ENCODE peak calls at places on chromosomes 3 and 15, in four cellular contexts. M, P, C and K are unnamed samples.

GRCh38 chr15:77819841-77820728 is 187.4 kb upstream of the LINGO1 start:
- DNase-seq in M (peak), P (peak), C (no peak), K (peak)

GRCh38 chr15:95121191-95121590 is 889.8 kb downstream of the MCTP2 start:
- DNase-seq in M (no peak), P (no peak), C (no peak), K (no peak)

GRCh38 chr3:126542340-126543241 is 16.1 kb downstream of the C3orf22 start:
- DNase-seq in M (no peak), P (no peak), C (no peak), K (no peak)

GRCh38 chr3:35275768-35276167 is 363.6 kb upstream of the ARPP21 start:
- DNase-seq in M (no peak), P (peak), C (no peak), K (no peak)

GRCh38 chr15:55507567-55507966 is 467 bp downstream of the DNAAF4 start:
- DNase-seq in M (no peak), P (no peak), C (no peak), K (no peak)

GRCh38 chr3:57179580-57180410 is 14.6 kb upstream of the IL17RD start:
- DNase-seq in M (peak), P (no peak), C (no peak), K (no peak)

GRCh38 chr3:138898301-138898700 is 48.6 kb downstream of the FOXL2 start:
- DNase-seq in M (peak), P (peak), C (no peak), K (no peak)

GRCh38 chr15:51093865-51094605 is 671 bp downstream of the TNFAIP8L3 start:
- DNase-seq in M (no peak), P (peak), C (peak), K (peak)

GRCh38 chr15:38069506-38069905 is 135.1 kb downstream of the TMCO5A start:
- DNase-seq in M (peak), P (no peak), C (no peak), K (no peak)

GRCh38 chr15:81893182-81893833 is 152.5 kb downstream of the MEX3B start:
- DNase-seq in M (no peak), P (no peak), C (no peak), K (no peak)

GRCh38 chr3:53571264-53571663 is 76.9 kb downstream of the CACNA1D start:
- DNase-seq in M (no peak), P (no peak), C (no peak), K (no peak)

GRCh38 chr3:45219694-45220093 is 6.4 kb downstream of the TMEM158 start:
- DNase-seq in M (no peak), P (no peak), C (no peak), K (no peak)

GRCh38 chr3:73513260-73513659 is 111.5 kb downstream of the PDZRN3 start:
- DNase-seq in M (no peak), P (no peak), C (no peak), K (no peak)

GRCh38 chr3:49840371-49840770 is 16.0 kb downstream of the TRAIP start:
- DNase-seq in M (no peak), P (no peak), C (no peak), K (no peak)

GRCh38 chr3:149448331-149448831 is 26.1 kb upstream of the TM4SF4 start:
- DNase-seq in M (peak), P (no peak), C (no peak), K (no peak)

GRCh38 chr3:66101901-66102300 is 63.2 kb upstream of the MAGI1 start:
- DNase-seq in M (no peak), P (no peak), C (no peak), K (no peak)

GRCh38 chr15:77720155-77720554 is 87.4 kb upstream of the LINGO1 start:
- DNase-seq in M (no peak), P (no peak), C (no peak), K (no peak)

GRCh38 chr15:99631256-99631655 is 65.5 kb downstream of the MEF2A start:
- DNase-seq in M (no peak), P (no peak), C (no peak), K (peak)

GRCh38 chr3:23748398-23749110 is 57.2 kb upstream of the UBE2E1 start:
- DNase-seq in M (no peak), P (no peak), C (no peak), K (peak)

GRCh38 chr15:51094606-51095569 is at the start of gene TNFAIP8L3:
- DNase-seq in M (peak), P (peak), C (peak), K (peak)

GRCh38 chr3:103712320-103713008 is 1277.6 kb downstream of the ZPLD1 start:
- DNase-seq in M (peak), P (no peak), C (no peak), K (peak)

GRCh38 chr3:14133876-14134275 is 9.0 kb downstream of the TMEM43 start:
- DNase-seq in M (no peak), P (no peak), C (no peak), K (no peak)

GRCh38 chr15:71109130-71109529 is 6.1 kb upstream of the THSD4 start:
- DNase-seq in M (peak), P (no peak), C (no peak), K (no peak)

GRCh38 chr3:126406389-126407296 is 11.9 kb downstream of the CFAP100 start:
- DNase-seq in M (no peak), P (no peak), C (no peak), K (no peak)

GRCh38 chr15:81863157-81863556 is 182.7 kb downstream of the MEX3B start:
- DNase-seq in M (peak), P (no peak), C (no peak), K (no peak)

GRCh38 chr3:133209871-133210550 is 171.8 kb downstream of the TMEM108 start:
- DNase-seq in M (peak), P (no peak), C (no peak), K (peak)

GRCh38 chr15:87619161-87619960 is 637.2 kb downstream of the NTRK3 start:
- DNase-seq in M (peak), P (no peak), C (no peak), K (no peak)

GRCh38 chr3:194078046-194078445 is 57.9 kb upstream of the HES1 start:
- DNase-seq in M (no peak), P (no peak), C (no peak), K (no peak)

GRCh38 chr3:138328341-138328740 is 1.3 kb downstream of the NME9 start:
- DNase-seq in M (peak), P (peak), C (no peak), K (peak)

GRCh38 chr3:32078085-32078634 is 28.3 kb upstream of the GPD1L start:
- DNase-seq in M (no peak), P (no peak), C (no peak), K (no peak)

GRCh38 chr15:63234479-63234878 is 42.9 kb upstream of the APH1B start:
- DNase-seq in M (peak), P (no peak), C (peak), K (no peak)

GRCh38 chr15:90580541-90580940 is 50.8 kb downstream of the CRTC3 start:
- DNase-seq in M (no peak), P (no peak), C (no peak), K (no peak)

GRCh38 chr15:90583471-90584252 is 53.9 kb downstream of the CRTC3 start:
- DNase-seq in M (no peak), P (peak), C (no peak), K (no peak)

GRCh38 chr15:90580946-90581345 is 51.2 kb downstream of the CRTC3 start:
- DNase-seq in M (no peak), P (no peak), C (no peak), K (no peak)

GRCh38 chr15:90581771-90582471 is 52.2 kb downstream of the CRTC3 start:
- DNase-seq in M (no peak), P (no peak), C (no peak), K (no peak)

GRCh38 chr15:90582553-90582952 is 52.8 kb downstream of the CRTC3 start:
- DNase-seq in M (no peak), P (no peak), C (no peak), K (peak)
- H3K27ac ChIP-seq in M (no peak), P (no peak), C (peak), K (peak)

GRCh38 chr15:42275780-42276395 is 2.7 kb upstream of the TMEM87A start:
- DNase-seq in M (no peak), P (no peak), C (no peak), K (no peak)
- H3K4me3 ChIP-seq in M (peak), P (no peak), C (peak), K (peak)

GRCh38 chr3:18237251-18238005 is 187.7 kb downstream of the SATB1 start:
- DNase-seq in M (peak), P (peak), C (no peak), K (no peak)

GRCh38 chr3:18232317-18232716 is 192.8 kb downstream of the SATB1 start:
- DNase-seq in M (no peak), P (no peak), C (no peak), K (no peak)

GRCh38 chr3:18233987-18234716 is 191.0 kb downstream of the SATB1 start:
- DNase-seq in M (no peak), P (peak), C (no peak), K (no peak)

GRCh38 chr3:18236726-18237125 is 188.4 kb downstream of the SATB1 start:
- DNase-seq in M (no peak), P (no peak), C (no peak), K (no peak)

DNA sequence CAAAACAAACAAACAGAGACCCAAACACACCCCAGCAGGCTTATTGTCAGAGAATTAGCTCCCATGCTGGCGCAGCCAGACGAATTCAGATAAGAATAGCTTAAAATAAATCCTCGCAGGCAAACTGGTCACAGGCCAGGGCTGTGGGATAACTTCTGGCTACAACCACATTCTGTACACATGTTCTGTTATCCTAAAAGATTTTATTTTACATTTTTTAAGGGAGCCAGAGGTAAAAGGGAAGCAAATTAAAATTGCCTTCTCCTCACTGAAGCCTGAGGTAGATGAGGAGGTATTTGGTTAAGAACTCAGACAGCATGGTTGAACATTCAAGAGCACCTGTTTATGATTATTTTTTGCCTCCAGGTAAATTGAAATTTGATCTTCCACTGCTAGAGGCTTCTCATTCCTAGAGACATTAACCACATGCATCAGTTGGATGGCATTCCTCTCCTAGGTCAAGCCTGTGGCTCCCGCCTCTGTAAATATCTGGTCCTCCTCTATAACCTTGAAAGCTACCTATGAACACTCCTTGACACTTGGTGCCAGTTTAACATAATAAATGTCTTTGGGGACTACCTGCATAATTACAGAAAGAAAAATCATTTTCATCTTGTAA is 190.3 kb downstream of the SATB1 start:
- DNase-seq in M (peak), P (peak), C (peak), K (no peak)
- H3K27ac ChIP-seq in M (no peak), P (peak), C (peak), K (no peak)

DNA sequence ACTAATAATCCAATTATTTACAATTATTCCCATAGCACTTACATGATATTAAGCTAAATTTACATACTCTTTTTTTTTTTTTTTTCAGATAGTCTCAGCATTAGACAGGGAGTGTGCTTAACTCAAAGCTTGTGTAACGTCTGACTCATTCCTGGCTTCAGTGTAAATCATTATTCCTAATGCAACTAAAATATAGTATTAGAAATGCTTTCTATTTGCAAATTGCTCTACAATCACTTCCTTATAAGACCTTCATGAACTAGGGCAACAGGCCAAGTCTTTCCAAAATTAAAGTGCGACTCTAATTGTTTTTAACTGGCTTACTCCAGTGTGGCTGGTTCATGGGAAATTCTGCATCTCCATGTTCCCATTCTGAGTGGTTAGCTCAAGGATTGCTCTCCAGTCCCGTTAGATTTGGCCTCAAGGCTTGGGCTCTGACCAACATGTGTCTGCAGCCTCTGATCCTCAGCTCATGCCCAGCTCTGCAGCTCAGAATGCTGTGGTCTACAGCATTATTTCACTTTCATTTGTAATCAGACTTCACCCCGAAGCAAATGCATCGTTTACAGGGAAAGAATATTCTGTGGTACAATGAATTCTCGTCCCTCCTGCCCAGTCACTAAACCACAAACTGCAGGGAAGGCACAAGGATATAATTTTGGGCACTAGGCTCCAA is 103.7 kb downstream of the FBN1 start:
- DNase-seq in M (peak), P (no peak), C (no peak), K (peak)
- H3K4me3 ChIP-seq in M (peak), P (no peak), C (peak), K (peak)

GRCh38 chr15:41578736-41579383 is 19.8 kb downstream of the TYRO3 start:
- DNase-seq in M (no peak), P (no peak), C (no peak), K (no peak)
- H3K27ac ChIP-seq in M (no peak), P (no peak), C (no peak), K (no peak)

GRCh38 chr3:55483196-55484095 is 3.7 kb downstream of the WNT5A start:
- DNase-seq in M (no peak), P (peak), C (no peak), K (no peak)

GRCh38 chr3:55484191-55484644 is 2.9 kb downstream of the WNT5A start:
- DNase-seq in M (peak), P (peak), C (peak), K (no peak)

GRCh38 chr3:55481067-55481917 is 5.8 kb downstream of the WNT5A start:
- DNase-seq in M (peak), P (peak), C (peak), K (peak)

GRCh38 chr3:55482496-55483195 is 4.5 kb downstream of the WNT5A start:
- DNase-seq in M (peak), P (peak), C (no peak), K (no peak)

DNA sequence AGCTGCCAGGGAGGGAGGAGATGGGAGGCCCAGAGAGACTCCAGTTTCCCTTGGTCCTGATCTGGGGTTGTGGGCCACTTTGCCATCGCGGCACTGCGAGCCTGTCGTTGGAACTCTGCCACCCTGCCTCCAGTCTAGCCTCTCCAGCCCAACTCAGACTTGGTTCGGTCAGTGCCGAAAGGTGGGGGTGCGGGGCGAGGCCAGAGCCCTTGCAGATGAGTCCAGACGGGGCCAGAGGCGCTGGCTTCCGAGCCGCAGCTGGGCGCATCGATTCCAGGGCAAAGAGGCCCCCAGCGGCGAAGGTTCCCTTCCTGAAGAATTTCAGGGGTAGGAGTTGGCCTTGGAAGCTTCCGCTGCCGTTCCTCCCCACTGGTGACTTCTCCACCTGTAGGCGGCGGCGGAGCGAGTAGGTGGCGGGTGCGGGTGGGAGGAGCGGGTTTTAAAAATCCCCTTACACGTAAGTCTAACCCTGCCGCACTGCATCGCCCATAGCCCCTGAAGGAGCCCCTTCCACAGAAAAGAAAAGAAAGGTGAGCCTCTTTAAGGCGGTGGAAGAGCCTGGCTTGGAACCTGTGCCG is 5.1 kb downstream of the WNT5A start:
- DNase-seq in M (peak), P (peak), C (no peak), K (no peak)
- H3K4me3 ChIP-seq in M (peak), P (peak), C (peak), K (peak)